ENCODE peak calls at places on chromosomes 3 and 15, in six cellular contexts. F is foreskin fibroblast; O is left colon; T is C1 segment of cervical spinal cord; G is activated CD4-positive, alpha-beta T cell treated with anti-CD3 and anti-CD28 coated beads for 24 hours; Y is non-pigmented ciliary epithelial cell. S is an unnamed sample.

GRCh38 chr3:134364061-134364935 is 9.9 kb downstream of the AMOTL2 start:
- DNase-seq in T (no peak), O (peak; percentile 93), F (peak; percentile 99), Y (peak; percentile 73), G (no peak), S (peak; percentile 91)

GRCh38 chr3:194279701-194280360 is 71.3 kb downstream of the CPN2 start:
- DNase-seq in T (no peak), G (no peak), F (no peak), O (no peak), Y (no peak), S (no peak)

GRCh38 chr15:42084465-42085235 is 9.7 kb downstream of the PLA2G4D start:
- DNase-seq in Y (no peak), O (peak; percentile 86), T (peak; percentile 11), G (peak; percentile 33), F (peak; percentile 81), S (no peak)

GRCh38 chr3:17233398-17233800 is 348.6 kb downstream of the PLCL2 start:
- DNase-seq in Y (peak; percentile 23), O (no peak), G (peak; percentile 0), T (no peak), F (peak; percentile 64), S (no peak)

GRCh38 chr3:19539488-19540395 is 391.4 kb downstream of the KCNH8 start:
- DNase-seq in G (no peak), O (no peak), T (no peak), Y (no peak), F (no peak), S (no peak)

GRCh38 chr3:80451393-80451792 is 683.6 kb upstream of the ROBO1 start:
- DNase-seq in F (no peak), O (no peak), T (no peak), Y (no peak), G (no peak), S (no peak)

GRCh38 chr3:24048843-24049242 is 103.8 kb downstream of the NR1D2 start:
- DNase-seq in Y (no peak), T (no peak), G (no peak), O (no peak), F (peak; percentile 84), S (no peak)

GRCh38 chr3:32901005-32901932 is 50.2 kb upstream of the CCR4 start:
- DNase-seq in T (no peak), O (no peak), G (no peak), F (peak; percentile 35), Y (no peak), S (no peak)

GRCh38 chr3:29922990-29923746 is 642.3 kb downstream of the RBMS3 start:
- DNase-seq in F (peak; percentile 96), T (no peak), G (no peak), Y (peak; percentile 92), O (no peak), S (peak; percentile 58)

GRCh38 chr3:49804141-49805041 is 1.3 kb downstream of the INKA1 start:
- DNase-seq in O (no peak), T (no peak), F (peak; percentile 54), G (no peak), Y (no peak), S (no peak)

GRCh38 chr15:48385031-48385430 is 53.8 kb downstream of the DUT start:
- DNase-seq in T (no peak), O (no peak), Y (no peak), F (no peak), G (no peak), S (no peak)

GRCh38 chr3:52793702-52794611 is 639 bp upstream of the ITIH3 start:
- DNase-seq in O (no peak), T (no peak), F (no peak), Y (no peak), G (no peak), S (no peak)

GRCh38 chr3:31226331-31226730 is 306.4 kb upstream of the STT3B start:
- DNase-seq in F (no peak), T (no peak), G (no peak), O (no peak), Y (no peak), S (no peak)

GRCh38 chr3:190345027-190345821 is 23.0 kb upstream of the CLDN1 start:
- DNase-seq in Y (peak; percentile 95), F (peak; percentile 88), O (no peak), G (no peak), T (no peak), S (peak; percentile 90)

GRCh38 chr3:158085358-158085757 is 20.9 kb downstream of the SHOX2 start:
- DNase-seq in F (no peak), O (no peak), T (no peak), Y (no peak), G (no peak), S (no peak)

GRCh38 chr3:38627956-38628355 is 21.5 kb downstream of the SCN5A start:
- DNase-seq in T (no peak), O (no peak), F (peak; percentile 43), Y (no peak), G (peak; percentile 19), S (no peak)

GRCh38 chr15:101240364-101240763 is 11.5 kb downstream of the CHSY1 start:
- DNase-seq in G (no peak), Y (no peak), O (no peak), F (peak; percentile 32), T (no peak), S (no peak)

S was measured in HS-5.